ENCODE peak calls at places on chromosomes 11 and 22, in eight cellular contexts. T is dermis blood vessel endothelial cell, A is fibroblast of mammary gland, H is A673, V is astrocyte of the hippocampus, W is G401, D is posterior cingulate gyrus, R is NCI-H1930. B is an unnamed sample.

GRCh38 chr11:3920148-3920852 is 64.8 kb downstream of the STIM1 start:
- DNase-seq in D (no peak), W (no peak), H (peak; percentile 18), A (peak; percentile 87), V (peak; percentile 40), R (no peak), T (no peak), B (peak; percentile 79)

GRCh38 chr11:612201-612960 is 3.4 kb downstream of the IRF7 start:
- DNase-seq in A (peak; percentile 29), W (no peak), H (no peak), T (peak; percentile 45), R (no peak), V (no peak), D (no peak), B (no peak)

GRCh38 chr11:111932605-111932938 is 4.6 kb upstream of the DIXDC1 start:
- DNase-seq in T (no peak), W (no peak), R (no peak), H (no peak), D (no peak), V (no peak), A (peak; percentile 81), B (no peak)

GRCh38 chr22:39349506-39349966 is 255 bp upstream of the SYNGR1 start:
- DNase-seq in H (peak; percentile 65), W (peak; percentile 62), V (peak; percentile 78), A (no peak), D (peak; percentile 43), R (peak; percentile 21), T (peak; percentile 25), B (no peak)

GRCh38 chr11:130580372-130580771 is 131.9 kb downstream of the ADAMTS15 start:
- DNase-seq in R (no peak), V (peak; percentile 89), T (peak; percentile 88), H (peak; percentile 84), D (peak; percentile 58), W (peak; percentile 68), A (peak; percentile 85), B (no peak)

GRCh38 chr11:40252236-40252635 is 1207.2 kb downstream of the LRRC4C start:
- DNase-seq in D (no peak), T (no peak), R (no peak), V (no peak), A (no peak), W (no peak), H (no peak), B (no peak)

GRCh38 chr22:25908755-25909154 is 166.8 kb downstream of the MYO18B start:
- DNase-seq in V (no peak), T (no peak), D (no peak), A (no peak), H (no peak), R (no peak), W (no peak), B (no peak)

GRCh38 chr22:30609260-30610185 is 2.5 kb downstream of the TCN2 start:
- DNase-seq in T (peak; percentile 85), W (no peak), H (peak; percentile 12), A (peak; percentile 85), D (no peak), R (no peak), V (peak; percentile 74), B (no peak)

GRCh38 chr11:18012314-18012905 is 437 bp downstream of the SERGEF start:
- DNase-seq in W (peak; percentile 61), A (peak; percentile 17), V (peak; percentile 52), T (peak; percentile 35), R (no peak), H (peak; percentile 8), D (peak; percentile 24), B (no peak)

GRCh38 chr11:110479445-110480101 is 49.8 kb downstream of the FDX1 start:
- DNase-seq in V (peak; percentile 34), H (peak; percentile 64), W (peak; percentile 24), T (peak; percentile 27), R (no peak), A (peak; percentile 65), D (no peak), B (no peak)

GRCh38 chr22:44325718-44326548 is 13.2 kb upstream of the SHISAL1 start:
- DNase-seq in A (peak; percentile 35), R (no peak), D (no peak), W (no peak), T (peak; percentile 67), H (peak; percentile 39), V (peak; percentile 73), B (no peak)

GRCh38 chr11:95715777-95716241 is 73.8 kb downstream of the FAM76B start:
- DNase-seq in W (no peak), R (no peak), V (peak; percentile 90), D (no peak), H (peak; percentile 12), T (peak; percentile 90), A (peak; percentile 64), B (no peak)

GRCh38 chr11:33699515-33700424 is 856 bp downstream of the C11orf91 start:
- DNase-seq in R (no peak), V (no peak), A (no peak), W (no peak), H (no peak), T (no peak), D (no peak), B (no peak)

GRCh38 chr11:96538104-96538503 is 148.3 kb downstream of the JRKL start:
- DNase-seq in T (no peak), V (no peak), H (no peak), W (no peak), R (no peak), A (no peak), D (no peak), B (no peak)

B was measured in HS-27A.